ENCODE peak calls at places on chromosomes 7 and 10, in nine cellular contexts. X is WERI-Rb-1, D is neural progenitor cell, A is right lobe of liver, P is hepatocyte, C is fibroblast of lung, Z is aorta, L is Peyer's patch, B is endothelial cell of umbilical vein. W is an unnamed sample. For H3K27me3 and H3K36me3, the result is how much of the 10 kb centered on the place peaks cover.

GRCh38 chr7:68629-69028 is 123.7 kb upstream of the FAM20C start:
- DNase-seq in X (no peak), A (peak), C (no peak), P (no peak), L (no peak), D (no peak), B (no peak), Z (peak), W (peak)

GRCh38 chr10:111119637-111120036 is 42.8 kb downstream of the ADRA2A start:
- DNase-seq in X (no peak), B (no peak), L (no peak), D (no peak), Z (no peak), P (no peak), A (no peak), C (no peak), W (no peak)

GRCh38 chr10:86060386-86061280 is 306.0 kb downstream of the GRID1 start:
- DNase-seq in A (no peak), P (no peak), X (peak), B (no peak), C (no peak), D (no peak), Z (no peak), L (no peak), W (no peak)

GRCh38 chr7:64618785-64619456 is 47.0 kb upstream of the ZNF107 start:
- DNase-seq in B (peak), Z (no peak), L (no peak), P (no peak), A (no peak), C (peak), X (peak), D (peak), W (no peak)

GRCh38 chr10:13439771-13440708 is 88.8 kb downstream of the BEND7 start:
- DNase-seq in X (peak), Z (peak), P (peak), A (peak), D (peak), L (peak), B (peak), C (peak), W (peak)

GRCh38 chr7:106083717-106084116 is 28.4 kb downstream of the SYPL1 start:
- DNase-seq in P (no peak), X (no peak), B (no peak), D (no peak), A (no peak), Z (no peak), C (no peak), L (no peak), W (no peak)

GRCh38 chr7:123674399-123675091 is 18.9 kb downstream of the LMOD2 start:
- DNase-seq in Z (no peak), P (no peak), A (no peak), C (peak), B (no peak), L (no peak), D (no peak), X (no peak), W (no peak)

GRCh38 chr10:62992145-62992721 is 140.9 kb upstream of the NRBF2 start:
- DNase-seq in Z (no peak), D (no peak), P (no peak), L (no peak), B (no peak), X (no peak), A (no peak), C (peak), W (no peak)

GRCh38 chr10:78794736-78795455 is 273.9 kb upstream of the ZMIZ1 start:
- DNase-seq in B (no peak), L (no peak), A (no peak), P (no peak), C (no peak), D (no peak), X (no peak), Z (no peak), W (no peak)

DNA sequence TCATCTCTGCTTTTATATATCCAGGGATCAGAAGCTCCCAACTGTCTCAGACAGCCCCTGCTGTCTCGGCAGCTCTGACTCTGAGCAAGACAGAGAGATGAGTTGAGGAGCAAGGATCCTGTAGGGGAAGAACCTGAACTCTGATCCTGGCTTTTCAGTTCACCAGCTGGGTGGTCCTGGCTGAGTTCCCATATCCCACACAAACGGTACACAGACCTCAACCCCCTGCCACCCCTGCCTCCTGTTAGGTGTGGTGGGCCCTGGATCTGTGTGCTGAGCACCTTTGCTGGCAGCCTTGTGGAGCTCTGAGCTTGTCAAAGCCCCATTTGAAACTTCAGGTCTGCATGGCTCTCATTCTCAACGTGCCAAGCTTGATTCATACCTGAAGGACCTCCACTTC is 54.3 kb upstream of the GPR26 start:
- DNase-seq in X (no peak), P (no peak), B (no peak), D (no peak), C (no peak), Z (no peak), L (no peak), A (no peak), W (no peak)
- H3K27me3 ChIP-seq in X (half or more), P (under half), B (under half), D (under half), C (under half), Z (under half), L (under half), A (under half), W (under half)

GRCh38 chr10:128887856-128888255 is 579.2 kb upstream of the MGMT start:
- DNase-seq in Z (no peak), L (no peak), P (no peak), X (no peak), B (no peak), D (no peak), A (no peak), C (no peak), W (no peak)
- H3K36me3 ChIP-seq in Z (under half), L (under half), P (under half), X (under half), B (under half), D (under half), A (under half), C (under half), W (under half)

GRCh38 chr7:37448637-37449331 is at the start of gene ELMO1:
- DNase-seq in Z (peak), L (peak), X (peak), B (peak), D (peak), P (peak), C (peak), A (peak), W (peak)
- H3K27me3 ChIP-seq in Z (under half), L (under half), X (under half), B (under half), D (under half), P (under half), C (under half), A (under half), W (under half)

GRCh38 chr10:48774416-48775205 is 89.9 kb downstream of the WDFY4 start:
- DNase-seq in P (no peak), Z (no peak), L (no peak), C (no peak), A (no peak), X (no peak), B (no peak), D (no peak), W (no peak)

GRCh38 chr10:48776528-48776927 is 91.9 kb downstream of the WDFY4 start:
- DNase-seq in D (no peak), X (no peak), B (no peak), P (no peak), A (no peak), Z (no peak), C (no peak), L (no peak), W (no peak)

GRCh38 chr10:48777056-48777455 is 92.4 kb downstream of the WDFY4 start:
- DNase-seq in L (no peak), A (no peak), X (no peak), C (no peak), Z (no peak), B (no peak), P (no peak), D (no peak), W (no peak)

GRCh38 chr10:48775206-48775517 is 90.5 kb downstream of the WDFY4 start:
- DNase-seq in C (no peak), Z (no peak), X (no peak), B (no peak), D (no peak), L (no peak), A (no peak), P (no peak), W (no peak)

GRCh38 chr10:48776005-48776522 is 91.4 kb downstream of the WDFY4 start:
- DNase-seq in X (no peak), Z (no peak), B (no peak), D (no peak), P (no peak), A (no peak), L (no peak), C (no peak), W (no peak)
- H3K36me3 ChIP-seq in X (under half), Z (under half), B (under half), D (under half), P (under half), A (under half), L (under half), C (under half), W (under half)

GRCh38 chr10:33986515-33986914 is 652.0 kb upstream of the NRP1 start:
- DNase-seq in B (no peak), C (no peak), Z (no peak), D (no peak), X (no peak), A (no peak), P (no peak), L (no peak), W (no peak)
- H3K27me3 ChIP-seq in B (under half), C (under half), Z (under half), D (under half), X (under half), A (under half), P (under half), L (under half), W (under half)

DNA sequence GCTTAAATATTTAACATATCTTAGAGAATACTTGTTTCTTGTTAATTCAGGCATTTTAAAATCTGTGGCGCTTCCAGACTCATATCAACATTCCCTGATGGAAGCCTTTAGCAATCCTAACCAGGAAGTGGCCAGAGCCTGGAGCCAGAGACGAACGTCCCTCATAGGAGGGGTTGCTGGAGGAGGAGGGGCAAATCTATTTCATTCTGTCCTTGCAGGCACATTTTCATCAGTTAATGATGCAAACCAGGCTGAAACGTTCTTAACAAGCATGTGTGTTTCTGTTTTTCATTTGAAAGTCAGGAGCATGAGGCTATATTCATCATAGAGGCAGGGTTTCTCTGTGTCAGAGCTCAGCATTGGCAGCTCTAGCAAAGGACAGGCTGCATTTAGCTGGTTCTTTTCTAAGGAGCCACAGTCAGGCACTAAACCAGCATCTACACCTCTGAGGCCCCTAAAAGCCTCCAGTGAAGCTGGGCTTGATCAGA is 17.8 kb upstream of the IFIT2 start:
- DNase-seq in C (peak), B (peak), Z (no peak), A (no peak), D (peak), L (no peak), P (peak), X (peak), W (peak)
- H3K36me3 ChIP-seq in C (under half), B (under half), Z (under half), A (under half), D (under half), L (under half), P (under half), X (under half), W (under half)

DNA sequence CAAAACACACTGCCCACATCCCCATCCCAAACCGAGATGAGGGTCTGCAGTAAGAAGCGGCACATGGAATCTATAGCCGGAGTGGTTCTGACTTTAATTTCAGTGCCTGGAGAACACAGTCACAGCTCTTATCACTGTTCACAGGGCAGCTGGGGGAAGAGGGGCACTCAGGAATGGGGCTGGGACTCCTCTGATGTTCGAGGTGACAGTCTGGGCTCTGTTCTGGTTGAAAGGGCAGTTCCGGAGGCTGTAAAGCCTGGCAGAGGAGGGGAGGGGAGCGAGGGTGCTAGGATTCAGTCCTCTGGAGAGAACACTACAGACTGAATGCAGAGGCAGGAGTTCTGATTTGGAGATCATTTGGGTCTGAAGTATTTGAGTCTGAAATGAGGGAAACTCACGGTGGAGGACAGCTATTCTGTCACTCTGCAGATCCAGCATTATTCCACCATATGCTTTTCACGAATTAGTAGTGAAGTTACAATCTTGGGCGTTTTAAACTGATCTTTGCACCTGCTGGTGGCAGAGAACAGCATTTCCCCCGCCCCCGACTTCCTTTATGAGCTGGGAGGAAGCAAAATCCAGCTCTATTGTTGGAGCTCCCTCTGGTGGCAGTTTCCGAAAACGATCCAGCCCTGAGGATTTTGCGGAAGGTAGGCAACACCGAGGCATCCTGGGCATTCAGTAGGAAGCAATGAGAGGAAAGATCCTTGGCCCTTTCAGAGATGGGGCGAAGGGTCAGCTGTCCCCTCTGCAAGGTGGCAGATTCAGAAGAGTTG is 22.7 kb upstream of the KCNK18 start:
- DNase-seq in Z (peak), B (peak), D (peak), C (peak), X (peak), L (peak), P (peak), A (peak), W (peak)
- H3K27me3 ChIP-seq in Z (under half), B (under half), D (half or more), C (under half), X (half or more), L (under half), P (under half), A (under half), W (under half)

W was measured in MG63.